ENCODE peak calls at places on chromosome 4, in nine cellular contexts. I is upper lobe of right lung; G is breast epithelium; T is WTC11; J is CD4-positive, alpha-beta T cell; D is lower leg skin; X is fibroblast of mammary gland; B is tibial nerve; Q is AG04450. Z is an unnamed sample.
A peak's percentile ranks its signal among the peaks of the same experiment; 100 is the strongest.

GRCh38 chr4:6695660-6696581 is 2.2 kb downstream of the S100P start:
- DNase-seq in I (no peak), G (peak; percentile 62), T (no peak), J (peak; percentile 68), D (no peak), X (no peak), B (no peak), Q (no peak), Z (no peak)

GRCh38 chr4:27881705-27882104 is 1021.1 kb downstream of the STIM2 start:
- DNase-seq in I (no peak), G (no peak), T (no peak), J (no peak), D (no peak), X (no peak), B (no peak), Q (no peak), Z (no peak)

GRCh38 chr4:140757220-140757607 is 1.0 kb upstream of the TBC1D9 start:
- DNase-seq in I (no peak), G (no peak), T (no peak), J (no peak), D (no peak), X (no peak), B (no peak), Q (no peak), Z (no peak)

GRCh38 chr4:183353557-183353956 is 31.3 kb upstream of the CLDN24 start:
- DNase-seq in I (no peak), G (no peak), T (no peak), J (no peak), D (no peak), X (no peak), B (no peak), Q (no peak), Z (no peak)

GRCh38 chr4:186536285-186536684 is 19.1 kb downstream of the MTNR1A start:
- DNase-seq in I (no peak), G (no peak), T (peak; percentile 46), J (no peak), D (no peak), X (no peak), B (no peak), Q (no peak), Z (no peak)

GRCh38 chr4:14329228-14329627 is 673.1 kb upstream of the CPEB2 start:
- DNase-seq in I (no peak), G (no peak), T (no peak), J (no peak), D (no peak), X (no peak), B (no peak), Q (no peak), Z (no peak)

GRCh38 chr4:184385705-184386141 is 88.6 kb downstream of the IRF2 start:
- DNase-seq in I (no peak), G (peak; percentile 55), T (no peak), J (no peak), D (peak; percentile 47), X (no peak), B (no peak), Q (no peak), Z (no peak)

GRCh38 chr4:138406881-138407280 is 164.7 kb upstream of the SLC7A11 start:
- DNase-seq in I (no peak), G (no peak), T (no peak), J (no peak), D (no peak), X (peak; percentile 35), B (no peak), Q (no peak), Z (no peak)

GRCh38 chr4:47839259-47839658 is 1.4 kb upstream of the CORIN start:
- DNase-seq in I (no peak), G (no peak), T (no peak), J (no peak), D (peak; percentile 30), X (peak; percentile 93), B (no peak), Q (no peak), Z (no peak)

GRCh38 chr4:183362916-183363542 is 40.8 kb upstream of the CLDN24 start:
- DNase-seq in I (no peak), G (no peak), T (peak; percentile 30), J (no peak), D (no peak), X (peak; percentile 49), B (no peak), Q (no peak), Z (no peak)

GRCh38 chr4:166432842-166433241 is 559.8 kb downstream of the TLL1 start:
- DNase-seq in I (no peak), G (no peak), T (no peak), J (no peak), D (no peak), X (peak; percentile 10), B (no peak), Q (no peak), Z (no peak)

GRCh38 chr4:16204505-16204904 is 21.8 kb downstream of the TAPT1 start:
- DNase-seq in I (peak; percentile 68), G (no peak), T (no peak), J (no peak), D (no peak), X (no peak), B (no peak), Q (no peak), Z (no peak)

GRCh38 chr4:107631568-107631967 is 88.5 kb downstream of the PAPSS1 start:
- DNase-seq in I (no peak), G (no peak), T (no peak), J (no peak), D (no peak), X (peak; percentile 15), B (no peak), Q (no peak), Z (no peak)

GRCh38 chr4:143514432-143514831 is 930 bp downstream of the SMARCA5 start:
- DNase-seq in I (peak; percentile 68), G (peak; percentile 32), T (peak; percentile 45), J (no peak), D (peak; percentile 25), X (peak; percentile 48), B (peak; percentile 23), Q (no peak), Z (peak; percentile 49)

GRCh38 chr4:76426272-76426671 is 5.3 kb upstream of the CCDC158 start:
- DNase-seq in I (no peak), G (no peak), T (no peak), J (no peak), D (no peak), X (no peak), B (no peak), Q (no peak), Z (no peak)

GRCh38 chr4:41060352-41061318 is 153.7 kb downstream of the APBB2 start:
- DNase-seq in I (no peak), G (no peak), T (no peak), J (no peak), D (peak; percentile 60), X (peak; percentile 69), B (no peak), Q (no peak), Z (no peak)
- TF ChIP-seq CTCF in I (no peak), G (no peak), T (no peak), J (no peak), D (no peak), X (peak; percentile 2), B (no peak), Q (no peak), Z (no peak)

DNA sequence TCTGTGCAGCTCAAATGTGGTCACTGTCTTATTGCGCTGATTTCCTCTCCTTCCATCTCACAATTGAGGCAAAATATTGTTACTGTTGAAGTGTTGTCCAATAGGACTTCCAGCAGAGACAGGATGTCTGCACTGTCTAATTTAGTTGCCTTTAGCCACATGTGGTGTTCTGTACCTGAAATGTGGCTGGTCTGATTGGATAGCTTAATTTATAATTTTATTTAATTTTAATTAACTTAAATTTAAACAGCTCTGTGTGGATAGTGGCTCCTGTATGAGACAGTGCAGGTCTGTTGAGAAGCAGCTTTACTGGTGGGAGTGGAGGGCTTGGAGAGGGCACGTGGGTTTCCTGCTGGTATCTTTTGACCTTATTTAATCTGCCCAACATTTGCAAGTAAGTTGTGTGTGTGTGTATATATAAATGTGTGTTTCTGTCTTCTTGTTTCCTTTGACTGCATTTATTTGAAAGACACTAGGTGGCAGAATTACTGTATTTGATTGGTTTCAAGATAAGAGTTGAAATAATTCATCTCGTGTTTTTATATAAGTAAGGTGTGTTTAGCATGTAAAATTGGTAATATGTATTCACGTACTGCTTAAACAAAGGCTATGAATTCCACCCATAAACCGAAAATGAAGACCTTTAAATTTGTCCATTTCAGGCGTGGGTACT is 55.3 kb upstream of the MSANTD1 start:
- DNase-seq in I (no peak), G (no peak), T (no peak), J (no peak), D (no peak), X (peak; percentile 25), B (no peak), Q (no peak), Z (no peak)
- TF ChIP-seq CTCF in I (peak; percentile 39), G (peak; percentile 38), T (no peak), J (peak; percentile 70), D (no peak), X (peak; percentile 5), B (no peak), Q (peak; percentile 44), Z (no peak)

GRCh38 chr4:153789741-153790651 is 1.1 kb upstream of the SFRP2 start:
- DNase-seq in I (no peak), G (no peak), T (peak; percentile 82), J (no peak), D (no peak), X (peak; percentile 76), B (no peak), Q (no peak), Z (peak; percentile 47)

GRCh38 chr4:153790962-153791551 is 2.2 kb upstream of the SFRP2 start:
- DNase-seq in I (peak; percentile 70), G (no peak), T (peak; percentile 84), J (no peak), D (no peak), X (peak; percentile 64), B (peak; percentile 35), Q (no peak), Z (peak; percentile 73)

GRCh38 chr4:153792893-153793227 is 4.0 kb upstream of the SFRP2 start:
- DNase-seq in I (no peak), G (no peak), T (peak; percentile 66), J (no peak), D (no peak), X (no peak), B (no peak), Q (no peak), Z (no peak)

GRCh38 chr4:153794001-153794400 is 5.1 kb upstream of the SFRP2 start:
- DNase-seq in I (no peak), G (no peak), T (no peak), J (no peak), D (no peak), X (no peak), B (no peak), Q (no peak), Z (no peak)

GRCh38 chr4:153792007-153792892 is 3.4 kb upstream of the SFRP2 start:
- DNase-seq in I (peak; percentile 76), G (peak; percentile 54), T (peak; percentile 93), J (no peak), D (no peak), X (peak; percentile 82), B (peak; percentile 70), Q (no peak), Z (peak; percentile 95)
- TF ChIP-seq CTCF in I (peak; percentile 21), G (peak; percentile 21), T (peak; percentile 61), J (no peak), D (no peak), X (peak; percentile 53), B (no peak), Q (no peak), Z (peak; percentile 65)

DNA sequence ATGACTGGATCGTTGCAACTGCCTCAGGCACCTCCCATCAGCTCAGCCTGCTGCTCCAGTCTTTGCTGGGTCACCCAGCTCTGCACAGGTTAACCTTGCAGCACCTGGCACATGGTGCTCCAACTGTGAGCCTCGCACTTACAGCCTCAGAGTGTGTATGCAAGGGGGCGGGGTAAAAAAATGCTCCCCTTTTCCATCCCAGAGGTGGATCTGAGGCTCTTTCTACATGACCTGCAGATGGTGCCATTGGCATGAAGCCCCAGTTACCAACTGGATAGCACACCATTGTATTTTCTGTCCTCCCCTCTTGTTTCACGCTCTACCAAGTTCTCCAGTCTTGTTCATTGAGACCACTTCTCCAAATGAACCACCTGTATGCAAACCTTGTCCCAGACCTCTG is 46.2 kb upstream of the TRPC3 start:
- DNase-seq in I (no peak), G (no peak), T (peak; percentile 31), J (no peak), D (no peak), X (no peak), B (no peak), Q (no peak), Z (no peak)
- TF ChIP-seq CTCF in I (no peak), G (no peak), T (no peak), J (no peak), D (no peak), X (peak; percentile 2), B (no peak), Q (peak; percentile 12), Z (no peak)